ENCODE peak calls at places on chromosomes 2 and 18, in nine cellular contexts. D is T-cell; T is breast epithelium; B is GM20000; W is mammary epithelial cell; R is left lung; I is central memory CD8-positive, alpha-beta T cell; U is non-pigmented ciliary epithelial cell; G is central memory CD4-positive, alpha-beta T cell. H is an unnamed sample.

GRCh38 chr2:25851740-25852503 is 26.4 kb downstream of the ASXL2 start:
- DNase-seq in T (no peak), U (peak; percentile 83), G (peak; percentile 69), R (no peak), B (peak; percentile 65), D (peak; percentile 38), W (peak; percentile 70), I (no peak), H (no peak)

GRCh38 chr18:26617151-26617554 is 68.8 kb upstream of the KCTD1 start:
- DNase-seq in R (no peak), G (no peak), W (peak; percentile 93), B (no peak), I (no peak), U (peak; percentile 97), T (no peak), D (no peak), H (no peak)

GRCh38 chr2:205640713-205641112 is 41.6 kb upstream of the NRP2 start:
- DNase-seq in R (no peak), T (no peak), D (no peak), B (no peak), G (no peak), I (no peak), W (no peak), U (no peak), H (no peak)

GRCh38 chr2:101625387-101625786 is 72.1 kb upstream of the MAP4K4 start:
- DNase-seq in R (no peak), W (peak; percentile 28), T (no peak), D (no peak), G (no peak), B (peak; percentile 30), I (no peak), U (no peak), H (no peak)

GRCh38 chr2:26767129-26767528 is 3.0 kb downstream of the SLC35F6 start:
- DNase-seq in W (no peak), B (no peak), G (no peak), D (no peak), R (no peak), I (no peak), U (no peak), T (no peak), H (no peak)

GRCh38 chr2:118242216-118242615 is 153.9 kb downstream of the INSIG2 start:
- DNase-seq in W (peak; percentile 65), B (no peak), I (no peak), T (no peak), G (no peak), D (no peak), U (no peak), R (no peak), H (no peak)

GRCh38 chr2:1170241-1170640 is 219.6 kb downstream of the SNTG2 start:
- DNase-seq in B (no peak), D (no peak), W (no peak), R (no peak), I (no peak), U (no peak), T (no peak), G (no peak), H (no peak)

GRCh38 chr2:9815076-9815475 is 28.2 kb upstream of the TAF1B start:
- DNase-seq in U (no peak), W (no peak), B (no peak), T (no peak), I (no peak), R (no peak), G (no peak), D (no peak), H (no peak)

GRCh38 chr2:69969991-69970390 is 8.6 kb upstream of the ASPRV1 start:
- DNase-seq in U (no peak), D (no peak), B (no peak), R (no peak), T (no peak), W (no peak), G (no peak), I (no peak), H (no peak)

GRCh38 chr2:189402932-189403331 is 38.3 kb upstream of the WDR75 start:
- DNase-seq in B (no peak), R (no peak), D (no peak), T (no peak), W (peak; percentile 66), I (no peak), G (no peak), U (no peak), H (no peak)

GRCh38 chr2:16773080-16773713 is 107.6 kb upstream of the CYRIA start:
- DNase-seq in I (no peak), D (no peak), W (peak; percentile 55), R (no peak), G (no peak), U (no peak), T (no peak), B (peak; percentile 54), H (no peak)

GRCh38 chr2:48567671-48568070 is 37.7 kb downstream of the STON1 start:
- DNase-seq in B (no peak), G (no peak), T (no peak), R (no peak), W (no peak), D (no peak), U (no peak), I (no peak), H (no peak)

GRCh38 chr2:28199995-28200394 is 192.7 kb upstream of the FOSL2 start:
- DNase-seq in D (no peak), R (no peak), I (no peak), W (peak; percentile 20), T (no peak), G (no peak), B (no peak), U (no peak), H (no peak)

GRCh38 chr2:20137884-20138283 is 86.5 kb upstream of the LAPTM4A start:
- DNase-seq in W (no peak), U (no peak), D (no peak), R (no peak), T (no peak), G (no peak), B (no peak), I (no peak), H (no peak)

GRCh38 chr2:75403991-75404428 is 156.7 kb downstream of the EVA1A start:
- DNase-seq in W (peak; percentile 35), I (no peak), B (peak; percentile 38), U (peak; percentile 18), R (no peak), G (peak; percentile 27), D (no peak), T (no peak), H (no peak)

GRCh38 chr2:240024766-240025165 is 376 bp downstream of the NDUFA10 start:
- DNase-seq in U (no peak), B (no peak), T (peak; percentile 19), I (no peak), G (no peak), R (no peak), W (peak; percentile 9), D (peak; percentile 40), H (peak; percentile 16)

GRCh38 chr2:138428710-138429440 is 72.7 kb upstream of the SPOPL start:
- DNase-seq in R (no peak), D (no peak), G (no peak), U (no peak), I (no peak), T (no peak), W (no peak), B (no peak), H (no peak)

GRCh38 chr2:233084488-233084887 is 24.3 kb downstream of the INPP5D start:
- DNase-seq in D (peak; percentile 72), G (peak; percentile 50), W (no peak), R (no peak), B (no peak), I (no peak), U (no peak), T (peak; percentile 43), H (no peak)

GRCh38 chr2:197705912-197706838 is 1.0 kb downstream of the MARS2 start:
- DNase-seq in B (peak; percentile 21), T (no peak), D (no peak), I (no peak), G (no peak), R (no peak), W (no peak), U (no peak), H (no peak)

GRCh38 chr18:49459404-49460171 is 857 bp downstream of the DYM start:
- DNase-seq in B (peak; percentile 67), W (no peak), D (peak; percentile 18), U (no peak), T (no peak), R (no peak), G (no peak), I (no peak), H (no peak)

GRCh38 chr18:24926649-24927048 is 425.3 kb downstream of the ZNF521 start:
- DNase-seq in I (no peak), R (no peak), G (no peak), U (no peak), B (no peak), T (no peak), D (no peak), W (no peak), H (no peak)

GRCh38 chr2:162242586-162243304 is 500 bp downstream of the FAP start:
- DNase-seq in U (no peak), D (no peak), R (no peak), W (peak; percentile 40), B (no peak), T (no peak), G (no peak), I (no peak), H (no peak)

GRCh38 chr2:46034535-46034934 is 262.7 kb upstream of the EPAS1 start:
- DNase-seq in U (no peak), G (no peak), R (no peak), T (no peak), D (no peak), I (no peak), B (no peak), W (no peak), H (no peak)

GRCh38 chr2:20647211-20647610 is 3.7 kb downstream of the HS1BP3 start:
- DNase-seq in B (no peak), D (no peak), T (no peak), W (no peak), U (no peak), I (no peak), G (no peak), R (no peak), H (no peak)

GRCh38 chr2:60544059-60544458 is 9.4 kb downstream of the BCL11A start:
- DNase-seq in W (no peak), I (no peak), D (no peak), G (no peak), R (no peak), U (no peak), B (no peak), T (no peak), H (no peak)

GRCh38 chr2:237414056-237414661 is at the start of gene COL6A3:
- DNase-seq in D (no peak), R (no peak), G (no peak), T (peak; percentile 34), U (peak; percentile 32), B (no peak), I (no peak), W (no peak), H (no peak)

GRCh38 chr2:85396531-85397470 is 13.4 kb downstream of the CAPG start:
- DNase-seq in G (no peak), U (no peak), B (no peak), W (no peak), T (no peak), R (no peak), D (no peak), I (no peak), H (no peak)

GRCh38 chr2:171999125-171999524 is 628 bp upstream of the METAP1D start:
- DNase-seq in I (no peak), D (no peak), R (no peak), W (peak; percentile 13), G (no peak), T (no peak), U (no peak), B (no peak), H (no peak)

H was measured in T-helper 1 cell.